ENCODE peak calls at places on chromosome 4, in seven cellular contexts. G is GM23338, F is HCT116, Y is stomach, L is SK-N-SH, E is sigmoid colon, T is prostate gland. X is an unnamed sample. For H3K36me3, the result is how much of the 10 kb centered on the place peaks cover.

GRCh38 chr4:84887824-84888223 is 78.7 kb downstream of the WDFY3 start:
- DNase-seq in T (no peak), Y (no peak), L (no peak), F (no peak), G (no peak), E (no peak), X (no peak)

GRCh38 chr4:87081826-87082225 is 138.6 kb downstream of the KLHL8 start:
- DNase-seq in Y (no peak), G (no peak), F (no peak), E (no peak), L (no peak), T (no peak), X (no peak)

GRCh38 chr4:45554423-45554822 is 569.4 kb downstream of the GABRG1 start:
- DNase-seq in Y (no peak), F (no peak), T (no peak), L (no peak), E (no peak), G (no peak), X (no peak)

GRCh38 chr4:85828295-85828910 is 353.5 kb downstream of the ARHGAP24 start:
- DNase-seq in Y (no peak), G (no peak), E (no peak), L (no peak), F (no peak), T (no peak), X (no peak)

GRCh38 chr4:151093203-151093602 is 6.2 kb upstream of the RPS3A start:
- DNase-seq in E (no peak), L (no peak), F (no peak), Y (no peak), T (no peak), G (peak), X (no peak)

GRCh38 chr4:89410687-89411086 is 103.1 kb upstream of the GPRIN3 start:
- DNase-seq in T (no peak), Y (no peak), E (no peak), L (no peak), G (peak), F (no peak), X (no peak)

GRCh38 chr4:169070071-169070894 is 60.2 kb upstream of the CBR4 start:
- DNase-seq in T (peak), E (no peak), G (peak), F (peak), Y (peak), L (no peak), X (peak)

GRCh38 chr4:17468638-17469221 is 43.2 kb downstream of the QDPR start:
- DNase-seq in G (peak), E (no peak), F (peak), L (peak), Y (no peak), T (no peak), X (no peak)

GRCh38 chr4:123676550-123677229 is 280.1 kb downstream of the SPRY1 start:
- DNase-seq in E (no peak), Y (peak), T (no peak), L (no peak), G (peak), F (no peak), X (no peak)

GRCh38 chr4:1243451-1244080 is 5.4 kb downstream of the CTBP1 start:
- DNase-seq in E (peak), Y (no peak), L (peak), F (no peak), G (no peak), T (no peak), X (peak)

GRCh38 chr4:101953949-101954348 is 163.4 kb downstream of the BANK1 start:
- DNase-seq in L (no peak), F (no peak), T (no peak), Y (no peak), G (peak), E (no peak), X (no peak)

GRCh38 chr4:166174717-166175510 is 301.9 kb downstream of the TLL1 start:
- DNase-seq in L (no peak), F (no peak), G (no peak), Y (no peak), E (no peak), T (no peak), X (no peak)

GRCh38 chr4:177281544-177281943 is 28.1 kb upstream of the NEIL3 start:
- DNase-seq in Y (no peak), E (no peak), L (no peak), G (no peak), T (no peak), F (no peak), X (no peak)

GRCh38 chr4:74311696-74312313 is 3.5 kb downstream of the EPGN start:
- DNase-seq in E (no peak), G (peak), F (peak), Y (no peak), L (peak), T (peak), X (no peak)

GRCh38 chr4:68288046-68288740 is 42.7 kb upstream of the TMPRSS11B start:
- DNase-seq in Y (no peak), L (no peak), T (no peak), F (no peak), G (no peak), E (no peak), X (no peak)
- H3K36me3 ChIP-seq in Y (under half), L (under half), T (under half), F (under half), G (under half), E (under half), X (under half)

DNA sequence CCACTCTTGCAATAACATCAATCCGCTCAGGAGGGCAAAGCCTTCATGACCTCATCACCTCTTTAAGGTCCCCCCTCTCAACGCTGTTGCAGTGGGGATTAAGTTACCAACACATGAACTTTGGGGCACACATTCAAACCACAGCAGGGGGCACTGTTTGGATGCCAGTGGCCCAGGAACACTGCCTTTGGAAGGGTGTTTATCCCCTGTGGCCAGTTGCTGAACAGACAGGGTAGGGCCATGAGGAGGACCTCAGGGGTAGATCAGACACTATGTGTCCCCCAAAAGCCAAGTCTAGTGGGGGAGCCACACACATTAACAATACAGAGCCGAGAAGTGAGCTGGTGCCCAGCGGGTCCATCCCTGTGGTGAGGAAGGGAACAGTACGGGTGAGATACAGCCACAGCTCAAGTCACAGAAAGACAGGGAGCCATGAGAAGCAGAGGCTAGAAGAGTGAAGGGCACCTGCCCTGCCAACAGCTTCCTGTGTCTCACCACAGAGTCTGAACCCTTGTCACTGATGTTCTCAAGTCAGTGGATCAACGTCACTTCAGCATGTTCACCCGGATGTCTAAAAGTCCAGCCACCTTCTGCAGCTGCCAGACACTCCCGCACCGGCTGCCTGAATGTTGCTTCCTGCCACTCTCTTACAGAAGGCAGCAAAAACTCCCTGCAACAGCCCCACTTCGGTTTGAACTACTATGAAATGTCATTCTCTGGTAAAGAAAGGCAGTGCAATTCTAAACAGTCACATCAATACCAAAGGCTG is 19.9 kb upstream of the MXD4 start:
- DNase-seq in T (no peak), L (no peak), E (no peak), F (no peak), G (no peak), Y (peak), X (peak)
- TF ChIP-seq POLR2AphosphoS5 in T (no peak), L (no peak), E (no peak), F (no peak), G (no peak), Y (peak), X (peak)

GRCh38 chr4:56671860-56672259 is 9.2 kb downstream of the HOPX start:
- DNase-seq in E (no peak), L (no peak), T (no peak), G (no peak), F (no peak), Y (no peak), X (no peak)
- H3K27ac ChIP-seq in E (no peak), L (no peak), T (no peak), G (no peak), F (no peak), Y (no peak), X (no peak)

DNA sequence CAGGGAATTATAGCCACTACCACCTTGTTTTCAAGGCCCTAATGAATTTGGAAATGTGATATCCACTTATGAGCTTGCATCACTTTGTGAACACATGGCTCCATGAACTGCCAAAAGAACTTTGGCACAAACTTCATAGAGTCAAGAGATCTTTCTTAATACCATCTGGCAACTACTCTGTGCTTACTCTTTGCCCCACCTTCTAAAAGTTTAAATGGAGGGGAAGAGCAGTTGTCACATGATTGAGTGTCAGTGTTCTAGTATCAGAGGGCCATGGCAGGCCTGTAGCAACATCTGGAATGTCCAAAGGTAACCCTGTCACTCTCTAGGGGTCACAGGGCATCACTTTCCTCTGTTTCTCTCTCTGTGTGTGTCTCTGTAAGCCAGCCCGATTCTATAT is 2.6 kb upstream of the ADH1B start:
- DNase-seq in E (peak), L (no peak), Y (no peak), T (peak), G (no peak), F (no peak), X (no peak)
- H3K36me3 ChIP-seq in E (under half), L (under half), Y (under half), T (under half), G (under half), F (under half), X (under half)